ENCODE peak calls at places on chromosomes 4 and X, in nine cellular contexts. X is Caco-2, Y is colonic mucosa, R is foreskin fibroblast, D is astrocyte, G is right atrium auricular region, J is cardiac muscle cell, P is epithelial cell of esophagus, M is fibroblast of mammary gland. A is an unnamed sample.

GRCh38 chr4:99159699-99160098 is 15.6 kb upstream of the ADH4 start:
- DNase-seq in X (no peak), Y (no peak), R (peak), D (no peak), G (no peak), J (no peak), P (peak), M (peak), A (no peak)

GRCh38 chrX:69501433-69501832 is 2.7 kb upstream of the NALF2 start:
- DNase-seq in X (peak), Y (no peak), R (no peak), D (no peak), G (no peak), J (peak), P (peak), M (peak), A (peak)

GRCh38 chr4:151049430-151049884 is 34.4 kb upstream of the LRBA start:
- DNase-seq in X (no peak), Y (no peak), R (no peak), D (no peak), G (no peak), J (no peak), P (no peak), M (no peak), A (no peak)

GRCh38 chr4:167233523-167234387 is 539 bp downstream of the SPOCK3 start:
- DNase-seq in X (peak), Y (no peak), R (peak), D (peak), G (no peak), J (peak), P (peak), M (peak), A (peak)

GRCh38 chr4:139337612-139338011 is 35.3 kb upstream of the NDUFC1 start:
- DNase-seq in X (no peak), Y (no peak), R (no peak), D (no peak), G (no peak), J (peak), P (no peak), M (no peak), A (no peak)

GRCh38 chr4:185738851-185739250 is 73.1 kb downstream of the SORBS2 start:
- DNase-seq in X (no peak), Y (no peak), R (no peak), D (no peak), G (no peak), J (no peak), P (peak), M (no peak), A (no peak)

GRCh38 chr4:19038231-19038630 is 1016.7 kb upstream of the LCORL start:
- DNase-seq in X (no peak), Y (no peak), R (no peak), D (no peak), G (no peak), J (no peak), P (no peak), M (no peak), A (no peak)

GRCh38 chrX:135740683-135741149 is 27.3 kb downstream of the CT45A3 start:
- DNase-seq in X (no peak), Y (peak), R (no peak), D (no peak), G (no peak), J (peak), P (no peak), M (no peak), A (peak)

GRCh38 chrX:140151316-140151715 is 186.0 kb upstream of the CXorf66 start:
- DNase-seq in X (no peak), Y (no peak), R (no peak), D (no peak), G (no peak), J (no peak), P (peak), M (no peak), A (no peak)

GRCh38 chrX:20527458-20528099 is 260.9 kb upstream of the RPS6KA3 start:
- DNase-seq in X (no peak), Y (no peak), R (peak), D (no peak), G (no peak), J (peak), P (peak), M (peak), A (no peak)

GRCh38 chrX:109390556-109390955 is 91.3 kb downstream of the GUCY2F start:
- DNase-seq in X (no peak), Y (no peak), R (no peak), D (no peak), G (no peak), J (no peak), P (peak), M (no peak), A (no peak)

GRCh38 chrX:153944140-153944799 is at the start of gene RENBP:
- DNase-seq in X (no peak), Y (no peak), R (no peak), D (no peak), G (no peak), J (no peak), P (no peak), M (no peak), A (no peak)

GRCh38 chr4:187606581-187606980 is 389.0 kb upstream of the ZFP42 start:
- DNase-seq in X (peak), Y (peak), R (peak), D (peak), G (no peak), J (peak), P (peak), M (peak), A (peak)

GRCh38 chr4:71368906-71369305 is 30.1 kb downstream of the SLC4A4 start:
- DNase-seq in X (no peak), Y (no peak), R (no peak), D (no peak), G (no peak), J (no peak), P (no peak), M (no peak), A (no peak)

GRCh38 chr4:110666030-110666429 is 43.2 kb upstream of the PITX2 start:
- DNase-seq in X (no peak), Y (no peak), R (peak), D (no peak), G (no peak), J (no peak), P (no peak), M (no peak), A (no peak)

GRCh38 chr4:7861440-7861881 is 78.2 kb downstream of the AFAP1 start:
- DNase-seq in X (peak), Y (no peak), R (peak), D (peak), G (no peak), J (peak), P (peak), M (peak), A (no peak)

GRCh38 chr4:153792007-153792892 is 3.4 kb upstream of the SFRP2 start:
- DNase-seq in X (no peak), Y (peak), R (peak), D (no peak), G (peak), J (peak), P (peak), M (peak), A (no peak)

GRCh38 chr4:6217716-6218381 is 17.5 kb upstream of the JAKMIP1 start:
- DNase-seq in X (no peak), Y (no peak), R (no peak), D (no peak), G (no peak), J (no peak), P (no peak), M (no peak), A (no peak)

GRCh38 chr4:176383273-176384077 is 63.7 kb downstream of the SPCS3 start:
- DNase-seq in X (no peak), Y (no peak), R (peak), D (peak), G (no peak), J (peak), P (no peak), M (peak), A (no peak)

GRCh38 chr4:56468097-56468422 is 643 bp downstream of the SRP72 start:
- DNase-seq in X (peak), Y (peak), R (peak), D (peak), G (no peak), J (peak), P (peak), M (peak), A (peak)

GRCh38 chr4:56641494-56642051 is 39.5 kb downstream of the HOPX start:
- DNase-seq in X (no peak), Y (no peak), R (peak), D (peak), G (no peak), J (peak), P (peak), M (peak), A (no peak)

GRCh38 chr4:57151481-57151880 is 41.3 kb upstream of the IGFBP7 start:
- DNase-seq in X (no peak), Y (no peak), R (no peak), D (no peak), G (no peak), J (no peak), P (peak), M (no peak), A (no peak)

GRCh38 chr4:55247521-55247920 is 98.5 kb upstream of the SRD5A3 start:
- DNase-seq in X (no peak), Y (no peak), R (no peak), D (no peak), G (no peak), J (no peak), P (no peak), M (no peak), A (no peak)
- H3K4me3 ChIP-seq in X (no peak), Y (no peak), R (no peak), D (no peak), G (no peak), J (no peak), P (no peak), M (no peak), A (no peak)

GRCh38 chr4:171985129-171985528 is 171.9 kb downstream of the GALNTL6 start:
- DNase-seq in X (no peak), Y (no peak), R (no peak), D (no peak), G (no peak), J (no peak), P (no peak), M (peak), A (no peak)
- H3K4me3 ChIP-seq in X (no peak), Y (no peak), R (no peak), D (no peak), G (no peak), J (no peak), P (no peak), M (no peak), A (no peak)

DNA sequence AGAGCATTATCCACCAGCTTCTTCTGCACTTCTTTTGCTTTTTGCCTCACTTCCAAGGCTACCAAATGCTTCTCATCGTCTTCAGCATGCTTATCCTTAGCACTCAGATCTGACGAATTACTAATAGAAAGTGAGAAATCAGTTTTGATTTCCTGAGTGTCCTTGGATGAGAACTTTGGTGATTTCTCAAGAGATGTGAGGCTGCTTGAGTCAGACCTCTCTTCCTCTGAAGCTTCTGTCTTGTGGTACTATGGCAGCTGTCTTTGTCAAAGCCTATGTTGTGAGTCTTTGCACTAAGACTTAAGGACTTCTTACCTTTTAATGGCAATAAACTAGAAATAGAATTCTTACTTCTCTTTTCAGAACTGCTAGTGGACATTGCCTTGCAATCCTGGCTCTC is 169.9 kb downstream of the CPE start:
- DNase-seq in X (no peak), Y (no peak), R (no peak), D (no peak), G (no peak), J (no peak), P (peak), M (peak), A (no peak)
- H3K4me3 ChIP-seq in X (no peak), Y (no peak), R (no peak), D (no peak), G (no peak), J (no peak), P (no peak), M (no peak), A (no peak)

GRCh38 chr4:40846556-40846955 is 96.8 kb downstream of the NSUN7 start:
- DNase-seq in X (no peak), Y (no peak), R (no peak), D (no peak), G (no peak), J (no peak), P (no peak), M (no peak), A (no peak)

GRCh38 chr4:40845136-40845910 is 95.6 kb downstream of the NSUN7 start:
- DNase-seq in X (no peak), Y (no peak), R (peak), D (no peak), G (no peak), J (no peak), P (no peak), M (no peak), A (no peak)

GRCh38 chr4:40848981-40849380 is 99.2 kb downstream of the NSUN7 start:
- DNase-seq in X (no peak), Y (no peak), R (peak), D (no peak), G (no peak), J (peak), P (peak), M (peak), A (no peak)

GRCh38 chr4:40850496-40850895 is 100.7 kb downstream of the NSUN7 start:
- DNase-seq in X (no peak), Y (no peak), R (peak), D (no peak), G (no peak), J (no peak), P (no peak), M (no peak), A (no peak)

DNA sequence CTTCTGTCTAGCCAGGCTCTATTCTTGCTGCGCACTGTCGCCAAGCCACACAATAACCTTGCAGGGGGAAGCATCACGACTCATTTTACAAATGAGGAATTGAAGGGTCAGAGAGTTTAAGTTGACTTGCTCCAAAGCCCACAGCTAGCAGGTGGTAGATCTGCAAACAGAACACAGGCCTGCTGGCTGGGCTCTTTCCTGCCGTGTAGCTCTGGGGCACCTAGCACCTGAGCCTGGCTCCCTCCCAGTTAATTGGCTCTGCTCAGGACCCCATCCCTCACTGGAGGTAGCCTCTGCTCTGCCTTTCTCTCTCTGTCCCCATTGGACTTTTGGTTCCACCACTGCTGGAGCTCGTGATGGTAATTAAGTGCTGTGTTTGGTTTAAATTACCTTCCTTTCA is 98.5 kb downstream of the NSUN7 start:
- DNase-seq in X (no peak), Y (no peak), R (no peak), D (no peak), G (no peak), J (no peak), P (no peak), M (no peak), A (no peak)
- H3K4me3 ChIP-seq in X (no peak), Y (no peak), R (no peak), D (no peak), G (no peak), J (no peak), P (no peak), M (no peak), A (no peak)

DNA sequence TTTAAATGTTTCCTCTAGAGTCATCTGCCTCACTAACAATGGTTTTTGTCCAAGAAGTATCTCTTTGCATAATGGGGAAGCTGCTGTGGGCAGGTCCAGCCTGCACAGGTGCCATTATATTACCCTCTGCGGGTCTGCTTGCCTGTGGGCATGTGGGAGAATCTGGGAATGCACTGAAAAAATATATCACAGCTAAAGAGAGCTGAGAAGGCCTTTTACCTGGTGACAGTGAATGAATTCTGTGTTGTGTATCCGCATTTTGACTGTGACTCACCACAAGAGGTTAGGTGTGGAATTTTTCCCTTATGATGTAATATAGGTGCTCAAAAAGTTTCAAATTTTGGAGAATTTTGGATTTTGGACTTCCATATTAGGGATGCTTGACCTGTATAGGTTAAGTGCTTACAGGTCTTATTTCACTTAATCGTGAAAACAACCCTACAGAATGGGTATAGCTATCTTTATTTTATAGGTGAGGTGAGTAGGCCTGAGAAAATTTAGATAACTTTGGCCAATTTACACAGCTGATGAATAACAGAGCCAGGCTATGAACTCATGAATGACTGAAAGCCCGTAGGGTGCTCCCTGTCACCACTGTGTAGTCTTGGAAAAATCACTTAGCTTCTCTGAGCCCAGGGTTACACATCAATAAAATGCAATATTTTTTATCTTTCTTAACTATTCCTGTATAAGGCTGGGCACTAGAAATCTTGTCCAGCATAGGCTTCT is 198.0 kb upstream of the EPHA5 start:
- DNase-seq in X (no peak), Y (no peak), R (no peak), D (no peak), G (no peak), J (no peak), P (peak), M (no peak), A (no peak)
- H3K4me3 ChIP-seq in X (no peak), Y (no peak), R (no peak), D (no peak), G (no peak), J (no peak), P (no peak), M (no peak), A (no peak)

DNA sequence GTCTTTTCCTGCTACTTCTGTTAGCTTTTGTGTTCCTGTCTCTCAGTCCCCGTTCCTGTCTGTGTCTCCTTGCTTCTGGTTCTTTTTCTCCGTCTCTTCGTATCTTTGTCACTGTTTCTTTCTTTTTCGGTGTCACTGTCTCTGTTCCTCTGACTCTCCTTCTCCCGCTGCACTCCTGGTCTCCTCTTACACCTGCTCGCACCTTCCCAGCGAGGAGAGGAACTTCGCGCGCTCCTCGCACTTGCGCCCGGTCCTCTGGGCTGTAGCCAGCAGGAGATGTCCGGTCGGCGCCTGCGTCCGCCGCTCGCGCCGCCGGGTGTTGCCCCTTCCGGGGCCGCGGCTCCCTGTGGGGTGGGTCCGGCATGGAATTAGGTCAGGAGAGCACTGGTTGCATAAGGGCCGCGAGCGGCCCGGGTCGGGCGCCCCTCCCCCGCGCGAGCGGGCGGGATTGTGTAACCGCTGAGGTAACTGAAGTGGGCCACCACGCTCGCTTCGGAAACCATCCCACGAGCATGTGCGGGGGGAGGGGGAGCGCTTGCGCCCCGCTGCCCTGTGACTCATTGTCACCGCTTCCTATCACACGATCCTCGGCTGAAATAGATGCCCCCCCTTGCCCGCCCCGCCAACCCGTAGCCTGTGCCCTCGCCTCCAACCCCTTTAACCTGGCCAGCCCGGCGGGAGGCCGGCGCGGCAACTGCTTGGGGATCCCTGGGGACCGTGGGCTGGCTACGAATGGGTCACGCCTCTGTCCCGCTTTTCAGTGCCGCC is 1.6 kb downstream of the LONRF3 start:
- DNase-seq in X (peak), Y (peak), R (peak), D (no peak), G (peak), J (peak), P (no peak), M (peak), A (no peak)
- H3K4me3 ChIP-seq in X (peak), Y (peak), R (peak), D (peak), G (peak), J (peak), P (peak), M (peak), A (no peak)

DNA sequence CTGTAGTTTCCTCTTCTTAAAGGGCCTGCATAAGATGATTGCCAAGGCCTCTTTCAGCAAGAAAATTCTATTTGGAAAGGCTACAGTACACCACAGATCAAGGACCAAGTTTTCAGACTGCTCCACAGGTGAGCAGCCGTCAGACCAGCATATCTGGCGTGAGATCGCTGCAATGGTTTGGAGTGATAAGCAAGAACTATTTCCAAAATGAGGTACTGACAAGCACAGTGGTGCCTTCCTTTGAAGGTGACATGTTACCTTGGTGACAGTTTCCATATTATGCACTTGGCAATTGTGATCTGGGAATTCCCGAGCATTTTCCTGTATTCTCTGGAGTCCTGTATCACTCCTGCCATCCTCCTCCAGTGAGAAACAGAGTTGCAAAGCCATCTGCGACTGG is 7.3 kb upstream of the TMEM150C start:
- DNase-seq in X (no peak), Y (no peak), R (no peak), D (no peak), G (no peak), J (no peak), P (no peak), M (no peak), A (no peak)
- H3K4me3 ChIP-seq in X (no peak), Y (no peak), R (no peak), D (no peak), G (no peak), J (no peak), P (no peak), M (no peak), A (no peak)

A was measured in Jurkat, Clone E6-1.